ENCODE peak calls at places on chromosomes 1 and 21, in nine cellular contexts. O is transverse colon, F is K562, Z is endothelial cell of umbilical vein, W is HCT116, Y is SK-N-SH, H is breast epithelium, I is GM12891, R is sigmoid colon. M is an unnamed sample.

GRCh38 chr1:99691175-99691574 is 45.3 kb downstream of the PALMD start:
- DNase-seq in O (no peak), F (no peak), Z (peak; percentile 98), W (no peak), Y (no peak), H (no peak), I (no peak), R (no peak), M (no peak)

GRCh38 chr21:36788116-36788515 is 89.2 kb downstream of the SIM2 start:
- DNase-seq in O (peak; percentile 69), F (no peak), Z (no peak), W (peak; percentile 46), Y (no peak), H (no peak), I (no peak), R (no peak), M (no peak)

GRCh38 chr1:79040424-79041089 is 34.0 kb upstream of the ADGRL4 start:
- DNase-seq in O (no peak), F (no peak), Z (peak; percentile 78), W (no peak), Y (peak; percentile 8), H (no peak), I (no peak), R (no peak), M (no peak)

GRCh38 chr1:185477638-185478216 is 160.7 kb upstream of the IVNS1ABP start:
- DNase-seq in O (peak; percentile 67), F (no peak), Z (peak; percentile 36), W (no peak), Y (no peak), H (no peak), I (no peak), R (no peak), M (peak; percentile 9)

GRCh38 chr1:182299728-182300581 is 91.6 kb downstream of the GLUL start:
- DNase-seq in O (peak; percentile 63), F (peak; percentile 98), Z (no peak), W (no peak), Y (peak; percentile 23), H (no peak), I (no peak), R (peak; percentile 76), M (peak; percentile 78)

GRCh38 chr1:6185635-6186382 is 5.7 kb upstream of the CHD5 start:
- DNase-seq in O (no peak), F (peak; percentile 67), Z (peak; percentile 26), W (no peak), Y (peak; percentile 61), H (no peak), I (no peak), R (no peak), M (peak; percentile 48)

GRCh38 chr21:35911412-35912191 is 148.7 kb downstream of the SETD4 start:
- DNase-seq in O (no peak), F (no peak), Z (no peak), W (no peak), Y (no peak), H (no peak), I (no peak), R (no peak), M (no peak)

GRCh38 chr1:77756052-77756754 is 3.4 kb downstream of the USP33 start:
- DNase-seq in O (no peak), F (no peak), Z (no peak), W (no peak), Y (no peak), H (no peak), I (no peak), R (no peak), M (no peak)

GRCh38 chr1:41520951-41521742 is 36.7 kb upstream of the EDN2 start:
- DNase-seq in O (no peak), F (no peak), Z (no peak), W (no peak), Y (no peak), H (no peak), I (no peak), R (no peak), M (no peak)

GRCh38 chr1:22053018-22053860 is 730 bp downstream of the CDC42 start:
- DNase-seq in O (peak; percentile 65), F (peak; percentile 85), Z (peak; percentile 79), W (no peak), Y (peak; percentile 88), H (peak; percentile 63), I (peak; percentile 30), R (peak; percentile 78), M (peak; percentile 50)
- TF ChIP-seq POLR2AphosphoS5 in O (peak; percentile 30), F (no peak), Z (no peak), W (no peak), Y (no peak), H (peak; percentile 26), I (no peak), R (peak; percentile 53), M (no peak)

GRCh38 chr1:247440001-247440620 is 17.8 kb downstream of the OR2B11 start:
- DNase-seq in O (no peak), F (no peak), Z (no peak), W (no peak), Y (no peak), H (no peak), I (peak; percentile 41), R (no peak), M (no peak)
- TF ChIP-seq POLR2AphosphoS5 in O (no peak), F (no peak), Z (no peak), W (no peak), Y (no peak), H (no peak), I (no peak), R (no peak), M (no peak)

GRCh38 chr1:55572878-55573734 is 357.9 kb upstream of the USP24 start:
- DNase-seq in O (no peak), F (no peak), Z (no peak), W (peak; percentile 16), Y (no peak), H (no peak), I (no peak), R (no peak), M (peak; percentile 14)

GRCh38 chr1:55571767-55572166 is 356.6 kb upstream of the USP24 start:
- DNase-seq in O (no peak), F (no peak), Z (no peak), W (no peak), Y (no peak), H (no peak), I (no peak), R (no peak), M (no peak)

GRCh38 chr1:55579332-55579996 is 364.3 kb upstream of the USP24 start:
- DNase-seq in O (no peak), F (no peak), Z (no peak), W (no peak), Y (no peak), H (no peak), I (no peak), R (no peak), M (no peak)

GRCh38 chr1:55580845-55581332 is 365.7 kb upstream of the USP24 start:
- DNase-seq in O (no peak), F (no peak), Z (no peak), W (peak; percentile 23), Y (no peak), H (no peak), I (no peak), R (no peak), M (peak; percentile 25)

GRCh38 chr1:55575571-55576279 is 360.6 kb upstream of the USP24 start:
- DNase-seq in O (peak; percentile 22), F (no peak), Z (no peak), W (no peak), Y (no peak), H (no peak), I (no peak), R (peak; percentile 87), M (no peak)
- TF ChIP-seq POLR2AphosphoS5 in O (no peak), F (no peak), Z (no peak), W (no peak), Y (no peak), H (no peak), I (no peak), R (peak; percentile 40), M (no peak)

GRCh38 chr1:37808369-37809319 is 636 bp upstream of the YRDC start:
- DNase-seq in O (peak; percentile 79), F (peak; percentile 95), Z (peak; percentile 59), W (no peak), Y (peak; percentile 93), H (no peak), I (no peak), R (peak; percentile 86), M (no peak)
- TF ChIP-seq POLR2AphosphoS5 in O (peak; percentile 37), F (no peak), Z (no peak), W (no peak), Y (peak; percentile 16), H (no peak), I (no peak), R (peak; percentile 61), M (no peak)

DNA sequence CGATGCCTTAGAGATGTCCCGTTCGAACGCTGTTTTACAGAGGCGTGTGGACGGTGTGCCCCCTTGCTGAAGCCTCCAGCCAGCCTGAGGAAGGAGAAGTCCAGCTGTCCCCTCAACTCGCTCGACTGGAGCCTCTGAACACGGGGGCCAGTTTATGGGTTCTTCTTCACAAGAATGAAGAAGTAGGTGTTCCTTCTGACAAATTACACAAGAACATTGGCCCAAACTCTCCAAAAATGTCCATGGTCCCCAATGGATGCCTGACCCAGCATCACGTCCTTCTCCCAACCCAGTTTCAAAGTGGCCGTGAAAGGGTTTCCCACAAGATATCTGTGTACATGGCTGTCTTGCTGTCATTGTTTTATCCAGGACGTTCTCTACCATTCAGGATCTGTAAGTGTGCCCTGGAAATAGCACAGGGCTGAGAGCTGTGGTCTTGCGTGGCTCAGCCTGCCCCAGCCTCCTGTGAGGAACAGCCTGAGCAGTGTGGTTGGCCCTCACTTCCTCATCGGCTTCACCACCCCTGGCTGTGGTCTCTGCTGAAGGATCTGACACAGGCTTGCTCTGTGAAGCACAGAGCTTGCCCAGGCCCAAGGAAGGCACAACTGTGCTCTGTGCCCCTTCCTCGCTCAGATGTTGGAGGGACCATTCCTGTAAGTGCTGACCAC is 1.0 kb upstream of the S100B start:
- DNase-seq in O (peak; percentile 55), F (peak; percentile 6), Z (no peak), W (no peak), Y (no peak), H (no peak), I (peak; percentile 65), R (no peak), M (no peak)
- TF ChIP-seq POLR2AphosphoS5 in O (no peak), F (no peak), Z (no peak), W (no peak), Y (no peak), H (no peak), I (no peak), R (no peak), M (no peak)